ENCODE peak calls at places on chromosomes 4 and X, in seven cellular contexts. U is mesothelial cell of epicardium, B is ascending aorta, J is progenitor cell of endocrine pancreas, K is nephron progenitor cell, Z is glutamatergic neuron, I is hepatocyte. M is an unnamed sample.

GRCh38 chr4:16224264-16224663 is 2.0 kb downstream of the TAPT1 start:
- DNase-seq in U (no peak), B (no peak), J (no peak), K (no peak), Z (no peak), I (no peak), M (no peak)

GRCh38 chr4:138522366-138522765 is 280.2 kb upstream of the SLC7A11 start:
- DNase-seq in U (no peak), B (no peak), J (no peak), K (no peak), Z (no peak), I (peak), M (no peak)

GRCh38 chr4:24244663-24245519 is 339.5 kb downstream of the DHX15 start:
- DNase-seq in U (no peak), B (no peak), J (no peak), K (peak), Z (no peak), I (no peak), M (no peak)

GRCh38 chr4:102390438-102390837 is 45.2 kb upstream of the SLC39A8 start:
- DNase-seq in U (no peak), B (no peak), J (no peak), K (no peak), Z (no peak), I (no peak), M (no peak)

GRCh38 chr4:148055844-148056243 is 324.0 kb downstream of the ARHGAP10 start:
- DNase-seq in U (no peak), B (no peak), J (no peak), K (no peak), Z (no peak), I (no peak), M (no peak)

GRCh38 chrX:154040307-154040756 is 20.6 kb upstream of the IRAK1 start:
- DNase-seq in U (no peak), B (no peak), J (no peak), K (no peak), Z (no peak), I (peak), M (no peak)

GRCh38 chrX:107849747-107850478 is 24.2 kb downstream of the MID2 start:
- DNase-seq in U (no peak), B (no peak), J (no peak), K (no peak), Z (no peak), I (no peak), M (no peak)

GRCh38 chrX:38811515-38812239 is 10.4 kb downstream of the MID1IP1 start:
- DNase-seq in U (no peak), B (no peak), J (no peak), K (no peak), Z (no peak), I (no peak), M (no peak)

GRCh38 chr4:15479089-15479912 is 9.6 kb downstream of the CC2D2A start:
- DNase-seq in U (peak), B (no peak), J (peak), K (peak), Z (peak), I (peak), M (peak)

GRCh38 chrX:110741213-110741796 is 54.3 kb downstream of the CHRDL1 start:
- DNase-seq in U (no peak), B (no peak), J (no peak), K (no peak), Z (no peak), I (peak), M (no peak)

GRCh38 chr4:101022151-101023024 is 324.9 kb downstream of the PPP3CA start:
- DNase-seq in U (no peak), B (no peak), J (no peak), K (no peak), Z (no peak), I (no peak), M (no peak)

GRCh38 chr4:128653514-128654420 is 155.7 kb upstream of the JADE1 start:
- DNase-seq in U (peak), B (no peak), J (no peak), K (peak), Z (no peak), I (peak), M (no peak)

DNA sequence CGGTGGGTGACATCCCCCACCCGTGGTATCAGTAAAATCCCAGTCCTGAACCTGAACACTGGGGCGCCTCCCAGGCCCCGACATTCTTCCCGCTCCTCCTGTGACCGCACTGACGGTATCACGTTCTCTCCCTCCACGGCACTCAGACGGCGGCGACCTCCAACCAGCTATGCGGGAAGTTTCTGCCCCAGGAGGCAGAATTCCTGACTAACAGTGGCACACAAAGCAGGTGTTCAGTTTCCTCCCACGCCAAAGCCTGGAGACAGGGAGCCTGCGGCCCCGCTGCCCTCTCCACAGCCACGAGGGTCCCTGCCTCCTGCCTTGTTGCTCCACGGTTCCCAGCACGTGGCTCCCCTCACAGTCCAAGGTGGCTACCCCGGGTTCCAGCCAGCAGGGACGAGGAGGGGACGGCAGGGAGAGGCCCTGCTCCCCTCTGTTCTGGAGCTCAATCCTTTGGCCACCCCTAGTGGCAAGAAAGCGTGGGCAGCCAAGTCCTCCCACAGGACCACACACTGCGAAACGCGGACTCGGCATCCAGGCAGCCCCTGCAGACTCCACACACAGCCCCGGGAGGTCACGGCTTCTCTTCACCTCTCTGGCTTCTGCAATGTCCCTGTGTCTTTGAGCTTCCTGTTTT is 15.2 kb downstream of the CTBP1 start:
- DNase-seq in U (no peak), B (no peak), J (no peak), K (peak), Z (no peak), I (peak), M (no peak)
- TF ChIP-seq CTCF in U (no peak), B (no peak), J (no peak), K (no peak), Z (no peak), I (peak), M (peak)

DNA sequence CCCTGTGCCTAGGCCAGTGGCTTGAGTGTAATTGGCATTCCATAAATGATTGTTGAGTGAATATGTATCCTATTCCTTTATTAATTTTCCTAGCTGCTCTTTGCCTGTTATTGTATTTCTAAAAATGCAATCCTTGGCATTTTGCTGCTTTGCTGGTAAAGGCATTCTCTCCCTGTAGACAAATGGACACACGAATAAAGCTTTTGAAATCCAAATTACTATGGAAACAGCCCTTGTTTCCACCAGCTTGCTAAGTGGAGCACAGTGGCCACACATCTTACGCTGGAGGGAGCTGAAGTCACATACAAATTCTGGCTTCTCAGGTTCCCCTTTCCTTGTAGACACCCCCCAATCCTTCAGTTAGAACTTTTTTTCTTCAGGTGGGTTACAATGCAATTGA is 66.3 kb downstream of the AGA start:
- DNase-seq in U (no peak), B (no peak), J (no peak), K (no peak), Z (no peak), I (no peak), M (no peak)
- TF ChIP-seq CTCF in U (no peak), B (no peak), J (no peak), K (no peak), Z (no peak), I (no peak), M (no peak)

GRCh38 chr4:69831270-69831627 is 28.7 kb downstream of the SULT1E1 start:
- DNase-seq in U (no peak), B (no peak), J (no peak), K (no peak), Z (no peak), I (no peak), M (no peak)

GRCh38 chr4:69829678-69830077 is 30.3 kb downstream of the SULT1E1 start:
- DNase-seq in U (no peak), B (no peak), J (no peak), K (no peak), Z (no peak), I (no peak), M (no peak)

GRCh38 chr4:69831646-69832325 is 28.2 kb downstream of the SULT1E1 start:
- DNase-seq in U (no peak), B (no peak), J (no peak), K (no peak), Z (no peak), I (peak), M (no peak)

GRCh38 chr4:69832326-69833030 is 27.5 kb downstream of the SULT1E1 start:
- DNase-seq in U (no peak), B (no peak), J (peak), K (no peak), Z (no peak), I (peak), M (no peak)

GRCh38 chr4:69830529-69831269 is 29.2 kb downstream of the SULT1E1 start:
- DNase-seq in U (no peak), B (no peak), J (no peak), K (no peak), Z (no peak), I (peak), M (no peak)
- TF ChIP-seq CTCF in U (no peak), B (no peak), J (no peak), K (no peak), Z (no peak), I (no peak), M (no peak)

DNA sequence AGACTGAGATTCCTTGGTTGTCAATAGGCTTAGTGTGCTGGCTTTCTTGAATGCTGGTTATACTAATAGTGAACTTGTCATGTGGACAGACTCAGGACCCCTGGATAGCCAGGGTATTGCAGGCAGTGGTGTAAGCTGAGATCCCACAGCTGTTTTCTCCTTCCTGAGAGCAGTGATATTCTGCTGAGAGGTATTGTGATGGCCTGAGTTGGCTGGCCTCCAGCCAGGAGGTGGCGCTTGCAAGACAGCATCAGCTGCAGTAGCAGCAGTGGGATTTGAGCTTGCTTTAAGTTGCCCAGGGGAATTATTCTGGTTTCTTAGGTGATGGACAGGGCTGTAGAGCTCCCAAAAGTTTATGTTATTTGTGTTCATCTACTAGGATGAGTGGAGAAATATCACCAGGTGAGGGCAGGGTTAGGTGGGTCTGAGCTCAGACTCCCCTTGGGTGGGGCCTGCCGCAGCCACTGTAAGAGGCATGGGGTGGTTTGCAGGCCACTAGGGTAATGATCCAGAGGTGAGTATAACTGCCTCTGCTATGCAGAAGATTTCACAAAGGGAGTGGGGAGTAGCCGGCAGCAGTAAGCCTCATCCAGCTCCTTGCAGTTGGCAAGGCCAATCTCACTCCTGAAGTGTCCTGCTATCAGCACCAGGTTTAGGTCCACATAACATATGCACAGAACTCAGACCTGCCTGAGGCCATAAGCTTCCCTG is 66.2 kb downstream of the IL15 start:
- DNase-seq in U (no peak), B (no peak), J (no peak), K (no peak), Z (no peak), I (peak), M (no peak)
- TF ChIP-seq CTCF in U (no peak), B (no peak), J (no peak), K (no peak), Z (no peak), I (no peak), M (peak)

GRCh38 chr4:4689694-4690440 is 148.0 kb upstream of the STX18 start:
- DNase-seq in U (no peak), B (no peak), J (no peak), K (no peak), Z (no peak), I (no peak), M (no peak)
- TF ChIP-seq CTCF in U (no peak), B (no peak), J (no peak), K (no peak), Z (no peak), I (no peak), M (no peak)

GRCh38 chr4:41572414-41572986 is 34.5 kb downstream of the LIMCH1 start:
- DNase-seq in U (no peak), B (no peak), J (no peak), K (no peak), Z (no peak), I (no peak), M (no peak)

GRCh38 chr4:41571422-41571821 is 33.5 kb downstream of the LIMCH1 start:
- DNase-seq in U (no peak), B (no peak), J (no peak), K (no peak), Z (no peak), I (no peak), M (no peak)

GRCh38 chr4:41573458-41574129 is 35.6 kb downstream of the LIMCH1 start:
- DNase-seq in U (no peak), B (no peak), J (no peak), K (no peak), Z (no peak), I (no peak), M (no peak)

GRCh38 chr4:41567186-41567585 is 29.2 kb downstream of the LIMCH1 start:
- DNase-seq in U (no peak), B (no peak), J (no peak), K (no peak), Z (no peak), I (no peak), M (no peak)

DNA sequence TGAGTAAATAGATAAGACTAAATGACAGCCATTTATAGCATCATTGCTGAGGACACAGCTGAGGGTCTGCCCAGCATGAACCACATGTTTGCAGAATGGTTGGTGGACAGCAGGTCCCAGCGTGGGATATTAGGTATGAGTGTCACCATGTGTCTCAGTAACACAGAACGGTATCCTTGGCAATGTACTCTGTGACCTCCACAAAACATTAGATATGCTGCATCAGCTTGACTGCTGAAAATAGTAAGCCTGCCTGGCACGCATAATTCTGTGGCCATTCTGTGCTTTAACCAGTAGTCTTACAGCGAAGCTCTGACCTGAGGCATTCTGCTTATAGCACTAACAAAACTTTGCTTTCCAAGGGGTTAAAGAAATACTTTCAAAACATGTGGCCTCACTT is 32.0 kb downstream of the LIMCH1 start:
- DNase-seq in U (no peak), B (no peak), J (no peak), K (no peak), Z (no peak), I (no peak), M (no peak)
- TF ChIP-seq CTCF in U (no peak), B (peak), J (no peak), K (no peak), Z (no peak), I (no peak), M (no peak)

GRCh38 chr4:110508827-110509446 is 33.0 kb downstream of the ENPEP start:
- DNase-seq in U (no peak), B (no peak), J (no peak), K (no peak), Z (no peak), I (peak), M (no peak)
- TF ChIP-seq CTCF in U (no peak), B (no peak), J (peak), K (peak), Z (peak), I (peak), M (peak)